ENCODE peak calls at places on chromosomes 1 and 21, in four cellular contexts. One of them, this sample, is unnamed.

GRCh38 chr1:1618396-1619068 is 3.2 kb downstream of the MIB2 start:
- DNase-seq in mesendoderm: no peak
- DNase-seq in H1: no peak
- DNase-seq in H9: no peak
- DNase-seq in this sample: no peak

GRCh38 chr1:92791487-92792058 is 6.7 kb upstream of the EVI5 start:
- DNase-seq in mesendoderm: peak
- DNase-seq in H1: no peak
- DNase-seq in H9: no peak
- DNase-seq in this sample: no peak

GRCh38 chr21:46454634-46455390 is 3.9 kb upstream of the DIP2A start:
- DNase-seq in H1: no peak
- DNase-seq in mesendoderm: no peak
- DNase-seq in H9: no peak
- DNase-seq in this sample: no peak

GRCh38 chr21:33430858-33431257 is 27.6 kb downstream of the IFNGR2 start:
- DNase-seq in H9: no peak
- DNase-seq in H1: no peak
- DNase-seq in mesendoderm: no peak
- DNase-seq in this sample: no peak

GRCh38 chr1:228361314-228362140 is 45.1 kb downstream of the TRIM11 start:
- DNase-seq in H9: no peak
- DNase-seq in H1: no peak
- DNase-seq in mesendoderm: no peak
- DNase-seq in this sample: no peak

GRCh38 chr1:42947965-42948732 is 10.5 kb downstream of the SLC2A1 start:
- DNase-seq in H9: no peak
- DNase-seq in mesendoderm: no peak
- DNase-seq in H1: no peak
- DNase-seq in this sample: no peak

GRCh38 chr1:175512637-175513412 is 230.6 kb downstream of the TNR start:
- DNase-seq in H9: no peak
- DNase-seq in mesendoderm: no peak
- DNase-seq in H1: no peak
- DNase-seq in this sample: no peak

GRCh38 chr1:8880068-8880676 is 1.7 kb upstream of the ENO1 start:
- DNase-seq in H9: peak
- DNase-seq in H1: no peak
- DNase-seq in mesendoderm: peak
- DNase-seq in this sample: peak

GRCh38 chr1:109091196-109092193 is 931 bp downstream of the TMEM167B start:
- DNase-seq in H9: no peak
- DNase-seq in mesendoderm: no peak
- DNase-seq in H1: no peak
- DNase-seq in this sample: peak

GRCh38 chr1:192104852-192105251 is 53.4 kb upstream of the RGS18 start:
- DNase-seq in mesendoderm: no peak
- DNase-seq in H1: no peak
- DNase-seq in H9: no peak
- DNase-seq in this sample: peak

GRCh38 chr1:145750444-145750843 is 31.1 kb downstream of the CD160 start:
- DNase-seq in H9: no peak
- DNase-seq in H1: no peak
- DNase-seq in mesendoderm: no peak
- DNase-seq in this sample: peak
- H4K5ac ChIP-seq in H9: no peak
- H4K5ac ChIP-seq in H1: no peak
- H4K5ac ChIP-seq in mesendoderm: no peak
- H4K5ac ChIP-seq in this sample: no peak

DNA sequence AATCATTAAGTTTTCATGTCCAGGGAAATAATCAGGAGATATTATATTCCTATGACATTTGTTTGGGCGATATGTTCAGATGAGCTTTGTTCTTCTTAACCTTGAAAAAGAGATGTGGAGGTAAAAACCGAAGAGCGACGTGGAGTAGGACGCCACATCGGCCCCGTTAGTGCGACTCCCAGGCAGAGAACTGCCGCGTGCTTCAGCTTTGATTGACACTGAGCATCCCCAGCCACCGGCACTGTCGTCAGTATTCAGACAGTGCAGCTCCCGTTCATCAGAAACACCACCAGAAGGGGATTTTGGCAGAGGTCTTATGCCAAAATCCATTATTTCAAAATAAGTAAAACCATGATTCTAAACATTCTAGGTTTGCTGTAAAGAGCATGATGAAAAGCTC is 66.4 kb downstream of the AGPAT3 start:
- DNase-seq in mesendoderm: no peak
- DNase-seq in H1: no peak
- DNase-seq in H9: no peak
- DNase-seq in this sample: no peak
- H4K5ac ChIP-seq in mesendoderm: no peak
- H4K5ac ChIP-seq in H1: no peak
- H4K5ac ChIP-seq in H9: no peak
- H4K5ac ChIP-seq in this sample: no peak

DNA sequence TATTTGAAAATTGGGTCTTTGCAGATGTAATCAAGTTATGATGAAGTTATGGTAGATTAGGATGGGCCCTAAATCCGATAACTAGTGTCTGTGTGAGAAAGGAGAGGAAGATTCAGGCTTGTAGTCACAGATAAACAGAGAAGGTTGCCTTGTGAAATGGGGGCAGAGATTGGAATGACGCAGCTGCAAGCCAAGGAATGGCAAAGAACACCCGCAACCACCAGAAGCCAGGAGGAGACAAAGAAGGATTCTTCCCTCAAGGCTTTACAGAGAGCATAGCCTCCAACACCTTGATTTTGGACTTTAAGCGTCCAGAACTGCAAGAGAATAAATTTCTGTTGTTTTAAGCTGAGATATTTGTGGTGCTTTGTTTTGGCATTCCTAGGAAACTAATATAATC is 35.4 kb upstream of the COL24A1 start:
- DNase-seq in mesendoderm: no peak
- DNase-seq in H1: no peak
- DNase-seq in H9: peak
- DNase-seq in this sample: peak
- H4K5ac ChIP-seq in mesendoderm: no peak
- H4K5ac ChIP-seq in H1: no peak
- H4K5ac ChIP-seq in H9: no peak
- H4K5ac ChIP-seq in this sample: no peak

DNA sequence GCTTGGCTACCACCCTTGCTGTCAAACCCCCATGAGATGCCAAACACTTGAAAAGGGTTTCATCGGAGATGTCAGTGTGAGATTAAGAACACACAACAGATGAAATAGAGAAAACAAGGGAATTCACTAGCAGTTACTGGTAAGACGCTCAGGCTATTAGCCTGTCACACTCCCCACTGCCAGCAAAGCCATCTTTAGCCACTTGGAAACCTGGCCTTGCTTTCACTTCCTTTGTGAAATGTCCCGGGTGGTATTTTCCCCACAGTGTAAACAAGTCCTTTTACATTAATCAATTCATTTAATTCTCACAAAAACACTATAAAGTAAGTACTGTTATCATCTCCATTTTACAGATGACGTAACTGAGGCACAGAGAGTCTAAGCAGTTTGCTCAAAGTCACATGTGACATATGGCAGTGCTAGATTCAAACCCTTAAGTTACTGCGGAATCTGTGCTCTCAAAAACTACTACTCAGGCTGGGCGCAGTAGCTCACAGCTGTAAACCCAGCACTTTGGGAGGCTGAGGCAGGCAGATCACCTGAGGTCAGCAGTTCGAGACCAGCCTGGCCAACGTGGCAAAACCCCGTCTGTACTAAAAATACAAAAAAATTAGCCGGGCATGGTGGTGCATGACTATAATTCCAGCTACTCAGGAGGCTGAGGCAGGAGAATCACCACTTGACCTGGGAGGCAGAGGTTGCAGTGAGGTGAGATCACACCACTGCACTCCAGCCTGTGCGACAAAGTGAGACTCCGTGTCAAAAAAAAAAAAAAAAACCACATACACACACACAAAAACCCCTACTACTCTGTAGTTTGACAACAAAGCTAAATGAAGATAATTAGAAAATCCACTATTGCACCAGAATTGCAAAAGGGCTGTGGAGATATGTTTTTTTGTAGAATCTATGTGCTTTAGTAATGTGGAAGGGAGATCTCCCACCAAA is 32.6 kb upstream of the KHDRBS1 start:
- DNase-seq in H1: no peak
- DNase-seq in mesendoderm: no peak
- DNase-seq in H9: no peak
- DNase-seq in this sample: no peak
- H4K5ac ChIP-seq in H1: no peak
- H4K5ac ChIP-seq in mesendoderm: no peak
- H4K5ac ChIP-seq in H9: no peak
- H4K5ac ChIP-seq in this sample: no peak